ENCODE peak calls at places on chromosomes 5 and 9, in five cellular contexts. M, L, H, T and G are unnamed samples.

GRCh38 chr5:89967806-89968444 is 441.6 kb downstream of the CETN3 start:
- DNase-seq in M (no peak), L (no peak), H (no peak), T (no peak), G (no peak)

GRCh38 chr5:29016067-29016466 is 1977.7 kb upstream of the CDH9 start:
- DNase-seq in M (no peak), L (no peak), H (no peak), T (no peak), G (no peak)

GRCh38 chr9:36400332-36401178 is 486 bp upstream of the RNF38 start:
- DNase-seq in M (peak), L (peak), H (peak), T (peak), G (peak)

GRCh38 chr9:87250205-87250604 is 247.5 kb upstream of the DAPK1 start:
- DNase-seq in M (no peak), L (no peak), H (no peak), T (no peak), G (no peak)

GRCh38 chr5:77224672-77225355 is 14.3 kb downstream of the PDE8B start:
- DNase-seq in M (no peak), L (no peak), H (no peak), T (no peak), G (no peak)

GRCh38 chr9:28093141-28093540 is 519.9 kb upstream of the C9orf72 start:
- DNase-seq in M (no peak), L (no peak), H (no peak), T (no peak), G (no peak)

GRCh38 chr9:89743576-89744254 is 138.9 kb downstream of the GADD45G start:
- DNase-seq in M (peak), L (no peak), H (no peak), T (no peak), G (no peak)

GRCh38 chr9:27715651-27716050 is 142.4 kb upstream of the C9orf72 start:
- DNase-seq in M (no peak), L (no peak), H (no peak), T (no peak), G (no peak)

GRCh38 chr9:129482521-129483466 is 138.1 kb downstream of the C9orf50 start:
- DNase-seq in M (peak), L (no peak), H (peak), T (peak), G (peak)

GRCh38 chr5:138445547-138446271 is 6.9 kb downstream of the REEP2 start:
- DNase-seq in M (no peak), L (no peak), H (no peak), T (no peak), G (no peak)

GRCh38 chr5:105740242-105740641 is 1930.5 kb downstream of the EFNA5 start:
- DNase-seq in M (no peak), L (no peak), H (no peak), T (no peak), G (no peak)

GRCh38 chr5:60482301-60482700 is 217.7 kb downstream of the DEPDC1B start:
- DNase-seq in M (no peak), L (no peak), H (no peak), T (no peak), G (no peak)

GRCh38 chr5:143431789-143432188 is 28.3 kb upstream of the NR3C1 start:
- DNase-seq in M (no peak), L (no peak), H (no peak), T (no peak), G (no peak)

GRCh38 chr5:180817847-180818246 is 15.2 kb upstream of the MGAT1 start:
- DNase-seq in M (no peak), L (no peak), H (no peak), T (peak), G (no peak)

GRCh38 chr5:143244000-143244736 is 159.3 kb downstream of the NR3C1 start:
- DNase-seq in M (no peak), L (no peak), H (peak), T (peak), G (peak)

GRCh38 chr9:136626740-136627642 is 35.7 kb upstream of the EGFL7 start:
- DNase-seq in M (no peak), L (no peak), H (peak), T (no peak), G (no peak)

DNA sequence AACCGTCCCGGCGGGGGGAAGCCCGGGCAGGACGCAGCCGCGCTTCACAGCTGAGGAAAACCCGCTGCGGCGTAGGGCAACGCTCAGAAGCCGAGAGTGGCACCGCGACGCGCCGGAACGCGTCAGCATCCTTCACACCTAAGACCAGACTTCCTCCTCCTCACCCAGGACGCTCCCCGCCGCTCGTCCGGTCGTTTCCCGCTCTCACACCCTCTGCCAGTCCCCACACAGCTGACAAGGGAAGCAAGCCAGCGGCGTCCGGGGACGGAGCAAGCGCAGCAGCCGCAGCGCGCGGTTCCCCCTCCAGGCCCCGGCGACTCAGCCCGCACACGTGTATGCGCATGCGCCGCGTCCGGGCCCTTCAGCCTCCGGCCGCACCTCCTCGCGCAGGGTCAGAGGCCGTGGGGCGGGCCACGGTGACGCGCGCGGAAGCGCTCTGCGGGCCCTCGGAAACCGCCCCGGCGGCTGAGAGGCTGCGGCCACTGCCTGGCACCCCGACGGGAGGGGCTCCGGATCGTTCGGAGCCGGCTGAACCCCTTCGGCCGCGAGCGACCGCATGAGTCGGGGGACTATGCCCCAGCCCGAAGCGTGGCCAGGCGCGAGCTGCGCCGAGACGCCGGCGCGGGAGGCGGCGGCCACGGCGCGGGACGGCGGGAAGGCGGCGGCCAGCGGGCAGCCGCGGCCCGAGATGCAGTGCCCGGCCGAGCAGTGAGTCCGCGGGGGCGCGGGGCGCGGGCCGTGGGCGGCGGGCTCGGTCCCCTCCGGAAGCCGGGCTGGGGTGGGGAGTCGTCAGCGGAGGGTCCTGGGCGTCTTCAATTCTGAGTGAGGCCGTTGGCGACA is at the start of gene OTULIN:
- DNase-seq in M (peak), L (peak), H (peak), T (peak), G (peak)
- TF ChIP-seq CTCF in M (no peak), L (no peak), H (no peak), T (no peak), G (no peak)

GRCh38 chr5:104347119-104347708 is 784.6 kb upstream of the NUDT12 start:
- DNase-seq in M (no peak), L (no peak), H (no peak), T (no peak), G (peak)
- TF ChIP-seq CTCF in M (no peak), L (no peak), H (no peak), T (no peak), G (peak)

GRCh38 chr5:127564002-127564769 is 46.7 kb downstream of the PRRC1 start:
- DNase-seq in M (peak), L (no peak), H (peak), T (no peak), G (peak)

GRCh38 chr5:127561254-127561653 is 43.8 kb downstream of the PRRC1 start:
- DNase-seq in M (no peak), L (no peak), H (no peak), T (no peak), G (no peak)

GRCh38 chr5:127563133-127563532 is 45.7 kb downstream of the PRRC1 start:
- DNase-seq in M (no peak), L (no peak), H (no peak), T (no peak), G (no peak)

GRCh38 chr5:127565586-127566270 is 48.3 kb downstream of the PRRC1 start:
- DNase-seq in M (no peak), L (no peak), H (no peak), T (no peak), G (no peak)

DNA sequence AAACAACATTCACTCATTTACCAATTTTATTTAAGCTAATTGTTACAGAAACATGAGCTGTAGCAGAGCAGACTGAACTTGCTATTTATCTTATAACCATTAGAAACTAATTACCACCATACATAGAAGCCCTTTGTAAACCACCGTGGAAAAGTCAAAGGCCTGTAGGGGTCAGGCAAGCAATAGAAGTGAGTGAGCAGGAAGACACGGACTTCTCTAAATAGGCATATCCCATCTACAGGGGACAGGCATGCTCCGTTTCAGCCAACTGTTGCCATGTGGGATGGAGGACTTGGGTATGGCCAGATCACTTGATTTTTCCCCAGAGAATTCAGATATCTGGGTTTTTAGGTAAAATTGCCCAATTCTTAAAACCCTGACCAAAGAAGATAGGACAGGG is 44.8 kb downstream of the PRRC1 start:
- DNase-seq in M (no peak), L (no peak), H (no peak), T (no peak), G (peak)
- TF ChIP-seq CTCF in M (no peak), L (no peak), H (no peak), T (no peak), G (no peak)

DNA sequence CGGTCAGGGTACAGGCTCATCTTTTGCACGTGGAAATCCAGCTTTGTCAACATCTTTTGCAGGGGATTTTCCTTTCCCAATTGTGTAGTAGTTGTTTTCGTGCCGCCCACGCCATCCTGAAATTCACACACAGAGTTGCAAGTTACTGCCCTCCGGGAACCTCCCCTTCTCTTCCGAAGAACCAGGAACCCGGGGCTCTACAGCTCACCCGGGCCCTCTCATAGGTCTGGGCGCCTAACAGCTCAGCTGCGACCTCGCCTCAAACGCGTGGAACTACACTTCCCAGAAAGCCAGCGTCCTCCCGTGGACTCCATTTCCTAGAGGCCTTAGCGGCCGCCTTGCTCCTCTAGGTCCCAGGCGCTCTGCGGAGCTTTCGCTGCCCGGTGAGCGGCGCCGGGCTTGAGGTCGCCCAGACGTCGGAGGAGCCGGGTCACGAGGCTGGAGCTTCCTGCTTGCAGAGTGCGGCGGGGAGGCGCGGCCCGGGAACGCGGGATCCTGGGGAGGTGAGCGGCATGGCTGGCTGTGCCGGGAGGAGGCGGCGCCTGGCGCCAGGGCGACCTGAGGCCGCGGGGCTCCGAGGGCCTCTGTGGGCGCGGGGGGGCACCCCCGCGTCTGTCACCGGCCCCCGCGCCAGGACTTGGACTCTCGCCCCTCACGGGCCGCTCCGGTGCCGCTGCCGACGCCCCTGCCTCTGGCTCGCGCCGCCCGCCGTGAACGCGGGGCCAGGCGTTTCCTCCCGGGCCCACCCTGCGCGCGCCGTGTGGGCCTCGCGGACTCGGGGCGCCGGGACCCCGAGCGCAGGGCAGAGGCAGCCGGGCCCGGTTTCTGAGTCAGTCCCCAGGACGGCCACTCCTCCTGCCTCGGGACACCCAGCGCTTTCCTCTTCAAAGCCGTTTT is at the start of gene ZNF354B:
- DNase-seq in M (peak), L (peak), H (peak), T (peak), G (peak)
- TF ChIP-seq CTCF in M (no peak), L (no peak), H (no peak), T (no peak), G (peak)

DNA sequence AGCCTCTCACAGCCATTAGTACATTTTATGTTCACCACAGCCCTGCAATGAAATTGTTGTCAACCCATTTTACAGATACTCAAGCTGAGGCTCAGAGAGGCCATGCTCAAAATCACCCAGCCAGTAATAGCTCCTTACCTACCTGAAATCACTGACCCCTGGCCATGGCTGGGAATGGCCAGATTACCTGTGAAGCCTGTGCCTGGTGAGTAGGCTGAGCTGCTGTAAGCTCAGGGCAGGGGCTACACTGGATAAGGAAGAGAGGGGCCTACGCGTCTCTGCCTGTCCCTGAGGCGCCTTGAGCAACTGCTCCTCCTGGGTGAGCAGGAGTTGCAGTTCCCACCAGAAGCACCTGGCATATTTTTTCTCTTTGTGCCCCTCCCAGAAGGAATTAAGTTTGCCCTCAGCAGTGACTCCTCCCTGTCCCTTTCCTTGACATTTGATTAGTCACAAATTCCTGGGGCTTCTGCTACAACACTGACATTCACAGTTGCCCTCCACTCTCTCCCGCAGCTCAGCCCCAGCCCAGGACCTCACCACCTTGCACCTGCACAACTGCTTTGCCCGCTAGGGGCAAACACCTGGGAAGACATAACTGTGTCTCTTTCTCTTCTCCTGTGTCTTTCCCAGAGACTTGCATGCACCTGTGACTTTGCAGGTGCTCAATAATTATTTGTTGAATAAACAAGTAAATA is 5.7 kb downstream of the CLTB start:
- DNase-seq in M (no peak), L (no peak), H (no peak), T (peak), G (peak)
- TF ChIP-seq CTCF in M (no peak), L (no peak), H (no peak), T (peak), G (peak)

GRCh38 chr5:145859897-145860296 is 12.9 kb downstream of the GRXCR2 start:
- DNase-seq in M (no peak), L (no peak), H (no peak), T (no peak), G (no peak)
- TF ChIP-seq CTCF in M (no peak), L (no peak), H (peak), T (no peak), G (peak)

GRCh38 chr5:178149199-178149932 is 4.3 kb downstream of the NHP2 start:
- DNase-seq in M (no peak), L (no peak), H (no peak), T (no peak), G (no peak)
- TF ChIP-seq CTCF in M (no peak), L (no peak), H (no peak), T (no peak), G (no peak)

GRCh38 chr5:103467831-103468230 is 94.8 kb downstream of the NUDT12 start:
- DNase-seq in M (no peak), L (no peak), H (no peak), T (no peak), G (no peak)

GRCh38 chr5:103466494-103466893 is 96.1 kb downstream of the NUDT12 start:
- DNase-seq in M (no peak), L (no peak), H (no peak), T (no peak), G (peak)

GRCh38 chr5:103461223-103461622 is 101.4 kb downstream of the NUDT12 start:
- DNase-seq in M (no peak), L (no peak), H (no peak), T (no peak), G (peak)

GRCh38 chr5:103465891-103466290 is 96.7 kb downstream of the NUDT12 start:
- DNase-seq in M (no peak), L (no peak), H (no peak), T (no peak), G (peak)

GRCh38 chr5:103464801-103465484 is 97.6 kb downstream of the NUDT12 start:
- DNase-seq in M (no peak), L (no peak), H (no peak), T (no peak), G (no peak)
- TF ChIP-seq CTCF in M (no peak), L (no peak), H (no peak), T (no peak), G (no peak)